ENCODE peak calls at places on chromosomes 1 and 21, in nine cellular contexts. M, G, X, T, Y, S, N, Q and P are unnamed samples.

GRCh38 chr21:41247561-41247968 is 69.0 kb upstream of the FAM3B start:
- DNase-seq in M (no peak), G (no peak), X (peak; percentile 65), T (no peak), Y (no peak), S (no peak), N (no peak), Q (no peak), P (no peak)

GRCh38 chr1:63557365-63557987 is 34.2 kb downstream of the EFCAB7 start:
- DNase-seq in M (no peak), G (no peak), X (peak; percentile 55), T (no peak), Y (peak; percentile 27), S (peak; percentile 12), N (peak; percentile 5), Q (no peak), P (peak; percentile 36)

GRCh38 chr1:226443439-226443838 is 35.5 kb upstream of the PARP1 start:
- DNase-seq in M (no peak), G (no peak), X (peak; percentile 84), T (no peak), Y (no peak), S (no peak), N (no peak), Q (peak; percentile 58), P (no peak)

GRCh38 chr1:65317866-65318653 is 8.7 kb downstream of the DNAJC6 start:
- DNase-seq in M (no peak), G (no peak), X (no peak), T (no peak), Y (peak; percentile 57), S (no peak), N (no peak), Q (no peak), P (peak; percentile 75)

GRCh38 chr21:31342328-31342727 is 1.7 kb downstream of the TIAM1 start:
- DNase-seq in M (no peak), G (no peak), X (no peak), T (no peak), Y (peak; percentile 63), S (no peak), N (no peak), Q (no peak), P (no peak)

GRCh38 chr1:23684415-23684814 is 7.2 kb upstream of the RPL11 start:
- DNase-seq in M (no peak), G (no peak), X (no peak), T (no peak), Y (no peak), S (no peak), N (no peak), Q (no peak), P (no peak)

GRCh38 chr1:119115301-119115700 is 25.2 kb downstream of the WARS2 start:
- DNase-seq in M (no peak), G (no peak), X (no peak), T (no peak), Y (peak; percentile 71), S (no peak), N (no peak), Q (no peak), P (no peak)

GRCh38 chr1:204617256-204618147 is 68.0 kb downstream of the LRRN2 start:
- DNase-seq in M (no peak), G (no peak), X (no peak), T (no peak), Y (peak; percentile 72), S (no peak), N (no peak), Q (peak; percentile 64), P (no peak)

GRCh38 chr1:197808843-197809242 is 33.6 kb upstream of the DENND1B start:
- DNase-seq in M (no peak), G (no peak), X (no peak), T (no peak), Y (no peak), S (no peak), N (no peak), Q (no peak), P (no peak)

GRCh38 chr21:36097427-36098230 is 27.8 kb downstream of the CBR1 start:
- DNase-seq in M (no peak), G (no peak), X (peak; percentile 31), T (no peak), Y (no peak), S (no peak), N (no peak), Q (no peak), P (no peak)

GRCh38 chr1:184035719-184036516 is 1.6 kb downstream of the COLGALT2 start:
- DNase-seq in M (no peak), G (no peak), X (no peak), T (no peak), Y (peak; percentile 57), S (no peak), N (no peak), Q (no peak), P (no peak)

GRCh38 chr1:201377611-201378092 is at the start of gene TNNT2:
- DNase-seq in M (no peak), G (no peak), X (no peak), T (no peak), Y (no peak), S (no peak), N (no peak), Q (no peak), P (no peak)

GRCh38 chr21:45767071-45768006 is 123.8 kb downstream of the PCBP3 start:
- DNase-seq in M (peak; percentile 17), G (no peak), X (peak; percentile 61), T (no peak), Y (no peak), S (peak; percentile 34), N (no peak), Q (no peak), P (no peak)

GRCh38 chr1:50349242-50349565 is 74.0 kb downstream of the DMRTA2 start:
- DNase-seq in M (no peak), G (no peak), X (no peak), T (no peak), Y (no peak), S (no peak), N (no peak), Q (no peak), P (no peak)

GRCh38 chr1:21335750-21336168 is 45.5 kb upstream of the ECE1 start:
- DNase-seq in M (no peak), G (no peak), X (no peak), T (no peak), Y (no peak), S (no peak), N (no peak), Q (peak; percentile 46), P (no peak)

GRCh38 chr1:176111835-176112234 is 95.3 kb downstream of the COP1 start:
- DNase-seq in M (no peak), G (no peak), X (no peak), T (no peak), Y (no peak), S (no peak), N (no peak), Q (no peak), P (no peak)

GRCh38 chr1:163250382-163250974 is 47.8 kb upstream of the RGS5 start:
- DNase-seq in M (no peak), G (no peak), X (no peak), T (no peak), Y (no peak), S (no peak), N (no peak), Q (no peak), P (no peak)

GRCh38 chr1:185045793-185046441 is 559 bp downstream of the RNF2 start:
- DNase-seq in M (peak; percentile 3), G (no peak), X (peak; percentile 29), T (no peak), Y (peak; percentile 37), S (peak; percentile 38), N (peak; percentile 44), Q (no peak), P (no peak)

GRCh38 chr1:155254228-155254713 is 1.0 kb downstream of the ENTREP3 start:
- DNase-seq in M (no peak), G (no peak), X (no peak), T (no peak), Y (no peak), S (no peak), N (no peak), Q (no peak), P (no peak)

GRCh38 chr1:57794078-57794477 is 370.2 kb upstream of the DAB1 start:
- DNase-seq in M (no peak), G (no peak), X (no peak), T (no peak), Y (no peak), S (no peak), N (no peak), Q (no peak), P (no peak)

GRCh38 chr21:29378814-29379213 is 80.1 kb downstream of the BACH1 start:
- DNase-seq in M (no peak), G (no peak), X (no peak), T (no peak), Y (no peak), S (no peak), N (no peak), Q (no peak), P (no peak)

GRCh38 chr1:42417191-42417590 is 36.6 kb downstream of the RIMKLA start:
- DNase-seq in M (no peak), G (no peak), X (no peak), T (no peak), Y (no peak), S (no peak), N (no peak), Q (no peak), P (no peak)

GRCh38 chr1:36702963-36703362 is 220.2 kb upstream of the CSF3R start:
- DNase-seq in M (no peak), G (no peak), X (no peak), T (no peak), Y (no peak), S (no peak), N (no peak), Q (no peak), P (no peak)

GRCh38 chr1:179234863-179235262 is 5.4 kb upstream of the ABL2 start:
- DNase-seq in M (no peak), G (no peak), X (no peak), T (no peak), Y (no peak), S (no peak), N (no peak), Q (no peak), P (no peak)

GRCh38 chr1:66924756-66925557 is at the start of the genes DNAI4 and MIER1:
- DNase-seq in M (peak; percentile 92), G (peak; percentile 95), X (peak; percentile 99), T (peak; percentile 97), Y (peak; percentile 98), S (peak; percentile 98), N (peak; percentile 98), Q (peak; percentile 93), P (peak; percentile 96)

GRCh38 chr1:115189814-115190541 is 100.7 kb upstream of the TSPAN2 start:
- DNase-seq in M (no peak), G (no peak), X (peak; percentile 91), T (no peak), Y (no peak), S (no peak), N (no peak), Q (peak; percentile 52), P (no peak)

GRCh38 chr1:156498447-156499193 is 2.0 kb downstream of the MEF2D start:
- DNase-seq in M (no peak), G (no peak), X (peak; percentile 61), T (no peak), Y (peak; percentile 36), S (no peak), N (no peak), Q (no peak), P (no peak)

GRCh38 chr21:44299085-44299457 is 782 bp upstream of the PFKL start:
- DNase-seq in M (no peak), G (no peak), X (peak; percentile 34), T (no peak), Y (no peak), S (no peak), N (no peak), Q (no peak), P (no peak)

GRCh38 chr1:9284061-9284460 is 8.6 kb upstream of the SPSB1 start:
- DNase-seq in M (no peak), G (no peak), X (no peak), T (no peak), Y (no peak), S (no peak), N (no peak), Q (no peak), P (no peak)

GRCh38 chr1:224343679-224344078 is 13.0 kb upstream of the CNIH4 start:
- DNase-seq in M (no peak), G (no peak), X (no peak), T (no peak), Y (no peak), S (no peak), N (no peak), Q (no peak), P (no peak)